ENCODE peak calls at places on chromosome 3, in five cellular contexts. X is psoas muscle, M is tibial artery, O is fibroblast of pulmonary artery, H is natural killer cell. I is an unnamed sample.

GRCh38 chr3:112979244-112979832 is 4.4 kb upstream of the CD200R1 start:
- DNase-seq in O (peak), X (no peak), M (no peak), H (no peak), I (no peak)

GRCh38 chr3:102536479-102536878 is 101.7 kb downstream of the ZPLD1 start:
- DNase-seq in X (no peak), O (peak), H (no peak), M (no peak), I (peak)

GRCh38 chr3:32095431-32095830 is 11.0 kb upstream of the GPD1L start:
- DNase-seq in O (no peak), H (no peak), M (no peak), X (no peak), I (no peak)

GRCh38 chr3:14312375-14312774 is 90.0 kb upstream of the SLC6A6 start:
- DNase-seq in O (no peak), H (no peak), X (no peak), M (no peak), I (no peak)

GRCh38 chr3:197540961-197541377 is 14.8 kb downstream of the BDH1 start:
- DNase-seq in X (no peak), H (no peak), M (no peak), O (no peak), I (no peak)

GRCh38 chr3:191470543-191470942 is 9.6 kb downstream of the PYDC2 start:
- DNase-seq in H (no peak), O (no peak), M (no peak), X (no peak), I (no peak)

GRCh38 chr3:10883478-10884234 is 67.6 kb downstream of the SLC6A11 start:
- DNase-seq in H (no peak), O (peak), X (no peak), M (no peak), I (peak)

GRCh38 chr3:14862303-14862660 is 43.5 kb downstream of the FGD5 start:
- DNase-seq in M (no peak), X (no peak), O (no peak), H (no peak), I (no peak)

GRCh38 chr3:117303446-117303845 is 593.9 kb downstream of the TUSC7 start:
- DNase-seq in O (no peak), H (no peak), M (no peak), X (no peak), I (no peak)

GRCh38 chr3:70308760-70309159 is 3.7 kb downstream of the MDFIC2 start:
- DNase-seq in H (no peak), O (peak), X (no peak), M (no peak), I (no peak)

GRCh38 chr3:122533931-122534334 is 19.2 kb upstream of the KPNA1 start:
- DNase-seq in M (no peak), O (peak), H (no peak), X (no peak), I (peak)

GRCh38 chr3:107884719-107885460 is 205.9 kb downstream of the CD47 start:
- DNase-seq in O (peak), M (no peak), X (no peak), H (no peak), I (no peak)

GRCh38 chr3:156358232-156358631 is 196.7 kb downstream of the SSR3 start:
- DNase-seq in X (no peak), O (no peak), H (no peak), M (no peak), I (no peak)

GRCh38 chr3:159266779-159267178 is 464.9 kb downstream of the MFSD1 start:
- DNase-seq in O (peak), M (no peak), H (no peak), X (no peak), I (no peak)

GRCh38 chr3:107704477-107704876 is 181.7 kb downstream of the BBX start:
- DNase-seq in O (no peak), M (no peak), X (no peak), H (no peak), I (no peak)

GRCh38 chr3:24156466-24156865 is 211.4 kb downstream of the NR1D2 start:
- DNase-seq in M (no peak), X (no peak), O (peak), H (no peak), I (no peak)

GRCh38 chr3:113514265-113514769 is 639 bp downstream of the SPICE1 start:
- DNase-seq in O (no peak), H (no peak), M (no peak), X (no peak), I (no peak)

GRCh38 chr3:11556851-11557644 is 86.7 kb downstream of the VGLL4 start:
- DNase-seq in M (peak), O (peak), H (no peak), X (peak), I (no peak)

GRCh38 chr3:137105277-137105977 is 147.6 kb downstream of the IL20RB start:
- DNase-seq in O (peak), H (no peak), X (no peak), M (no peak), I (peak)

GRCh38 chr3:99504258-99504657 is 134.1 kb upstream of the COL8A1 start:
- DNase-seq in M (no peak), X (no peak), H (no peak), O (no peak), I (no peak)

GRCh38 chr3:184662192-184662591 is 49.7 kb downstream of the MAGEF1 start:
- DNase-seq in M (no peak), H (no peak), X (no peak), O (peak), I (no peak)

GRCh38 chr3:11380314-11380713 is 108.1 kb downstream of the ATG7 start:
- DNase-seq in X (no peak), M (no peak), H (no peak), O (no peak), I (no peak)

DNA sequence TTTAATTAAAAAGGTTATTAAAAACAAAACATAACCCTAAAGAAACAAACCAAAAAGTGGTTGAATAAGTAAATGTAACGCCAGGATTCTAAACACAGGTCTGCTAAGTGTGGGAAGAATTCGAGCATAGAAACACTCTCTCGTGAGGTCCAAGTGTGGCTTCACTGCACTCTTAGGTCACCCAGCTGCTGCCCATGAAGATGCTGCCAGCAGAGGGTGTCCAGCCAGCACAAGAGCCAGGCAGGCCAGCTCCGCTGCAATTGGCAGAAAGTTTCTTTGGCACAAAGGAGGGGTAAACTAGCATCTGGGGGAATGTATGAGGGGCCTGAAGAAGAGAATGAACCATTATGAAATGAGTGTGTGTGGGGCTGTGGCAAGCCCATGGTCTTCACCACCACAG is 215.7 kb upstream of the FEZF2 start:
- DNase-seq in H (no peak), O (no peak), M (no peak), X (no peak), I (no peak)
- TF ChIP-seq CTCF in H (no peak), O (peak), M (no peak), X (no peak), I (no peak)

GRCh38 chr3:129627350-129628168 is 21.1 kb upstream of the PLXND1 start:
- DNase-seq in X (peak), O (peak), M (peak), H (peak), I (peak)

GRCh38 chr3:129623447-129624118 is 17.1 kb upstream of the PLXND1 start:
- DNase-seq in H (no peak), O (peak), X (peak), M (no peak), I (no peak)

GRCh38 chr3:129626744-129627349 is 20.4 kb upstream of the PLXND1 start:
- DNase-seq in O (peak), M (peak), H (peak), X (peak), I (peak)

GRCh38 chr3:129624347-129625070 is 18.0 kb upstream of the PLXND1 start:
- DNase-seq in M (no peak), X (no peak), H (no peak), O (no peak), I (no peak)

GRCh38 chr3:129625071-129625874 is 18.8 kb upstream of the PLXND1 start:
- DNase-seq in H (peak), M (no peak), O (no peak), X (no peak), I (no peak)
- TF ChIP-seq CTCF in H (no peak), M (no peak), O (peak), X (no peak), I (no peak)

DNA sequence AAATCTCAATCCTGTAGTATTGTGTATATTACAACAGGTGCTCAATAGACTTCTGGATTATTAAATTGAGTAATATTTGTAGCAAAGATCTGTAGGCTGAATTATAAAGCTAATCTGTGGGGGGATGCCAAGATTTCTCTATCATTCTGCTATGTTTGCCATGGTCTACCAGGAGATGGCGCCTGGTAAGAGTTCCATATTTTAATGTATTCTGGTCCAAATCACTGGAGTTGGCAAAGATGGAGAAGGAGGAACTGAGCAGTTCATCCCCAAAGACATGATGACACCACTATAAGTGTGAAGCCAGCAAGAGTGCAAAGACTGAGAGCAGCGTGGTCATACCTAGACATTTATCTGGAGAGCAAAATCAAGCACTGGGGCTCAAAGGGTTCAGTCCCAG is 340.8 kb upstream of the TPRG1 start:
- DNase-seq in M (no peak), X (no peak), H (no peak), O (peak), I (no peak)
- TF ChIP-seq CTCF in M (no peak), X (no peak), H (no peak), O (peak), I (no peak)

DNA sequence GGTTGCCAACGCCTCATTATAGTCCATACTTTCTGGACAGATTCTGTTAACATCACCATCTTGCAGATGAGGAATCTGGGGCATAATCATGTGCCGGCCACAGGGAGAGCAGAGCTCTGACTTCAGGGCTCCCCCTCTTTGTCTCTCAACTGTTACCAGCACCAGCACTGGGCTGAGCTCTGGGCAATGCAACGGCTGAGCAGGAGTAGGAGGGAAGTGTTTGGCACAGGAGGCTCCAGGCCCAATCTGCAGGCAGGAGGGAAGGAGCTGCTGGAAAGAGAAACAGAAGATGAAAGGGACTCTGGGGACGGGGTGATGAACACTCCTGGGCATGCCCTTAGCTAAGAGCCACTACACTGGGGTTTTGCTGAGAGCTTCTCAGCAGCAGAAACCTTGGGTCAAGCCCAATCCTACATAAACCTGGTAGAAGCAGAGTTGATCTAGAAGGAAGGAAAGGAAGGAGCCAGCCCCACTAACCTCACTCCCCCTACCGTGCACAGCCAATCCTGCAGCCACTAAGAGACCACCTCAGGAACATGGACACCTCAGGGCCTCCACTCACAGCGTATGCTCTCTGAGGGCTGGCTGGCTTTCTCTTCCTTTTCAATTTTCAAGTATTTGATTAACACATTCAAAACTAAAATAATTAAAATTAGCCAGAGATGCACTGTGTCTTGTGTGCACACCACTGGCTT is 73.1 kb upstream of the SPATA12 start:
- DNase-seq in H (no peak), X (no peak), M (no peak), O (no peak), I (peak)
- TF ChIP-seq CTCF in H (no peak), X (no peak), M (no peak), O (peak), I (peak)